ENCODE peak calls at places on chromosomes 13 and 19, in eight cellular contexts. G is HS-27A; V is astrocyte of the spinal cord; E is activated naive CD8-positive, alpha-beta T cell treated with anti-CD3 and anti-CD28 coated beads, Interleukin-2, amount 50 U/mL, for 24 hours; P is H9; H is effector CD4-positive, alpha-beta T cell; F is NCI-H2081; B is activated naive CD4-positive, alpha-beta T cell. D is an unnamed sample.

GRCh38 chr19:1295169-1296012 is 9.7 kb downstream of the EFNA2 start:
- DNase-seq in G (no peak), V (no peak), E (peak), P (peak), H (peak), F (no peak), B (no peak), D (no peak)

GRCh38 chr13:76854894-76855293 is 31.3 kb downstream of the KCTD12 start:
- DNase-seq in G (no peak), V (peak), E (no peak), P (no peak), H (no peak), F (no peak), B (no peak), D (no peak)

GRCh38 chr19:52917531-52917930 is 5.7 kb downstream of the ZNF888 start:
- DNase-seq in G (no peak), V (no peak), E (no peak), P (no peak), H (no peak), F (no peak), B (no peak), D (no peak)

GRCh38 chr19:33226550-33227241 is 1.0 kb upstream of the SLC7A10 start:
- DNase-seq in G (no peak), V (no peak), E (no peak), P (peak), H (no peak), F (no peak), B (no peak), D (no peak)

GRCh38 chr19:18895038-18895827 is 725 bp downstream of the CERS1 start:
- DNase-seq in G (no peak), V (peak), E (peak), P (peak), H (no peak), F (no peak), B (no peak), D (no peak)

GRCh38 chr13:78147905-78148304 is 229.3 kb upstream of the EDNRB start:
- DNase-seq in G (peak), V (peak), E (no peak), P (no peak), H (no peak), F (no peak), B (no peak), D (no peak)

GRCh38 chr19:33568706-33569105 is 47.1 kb upstream of the PEPD start:
- DNase-seq in G (no peak), V (no peak), E (no peak), P (no peak), H (no peak), F (no peak), B (no peak), D (no peak)

GRCh38 chr19:7293795-7294570 is at the start of gene INSR:
- DNase-seq in G (peak), V (peak), E (peak), P (peak), H (no peak), F (peak), B (peak), D (no peak)

GRCh38 chr19:18610556-18611326 is 1.9 kb upstream of the TMEM59L start:
- DNase-seq in G (no peak), V (no peak), E (no peak), P (peak), H (no peak), F (no peak), B (no peak), D (no peak)

GRCh38 chr19:58474291-58474996 is 1.7 kb upstream of the ZNF446 start:
- DNase-seq in G (no peak), V (peak), E (no peak), P (no peak), H (no peak), F (no peak), B (no peak), D (no peak)

GRCh38 chr19:55146648-55147218 is 2.3 kb downstream of the TNNT1 start:
- DNase-seq in G (no peak), V (no peak), E (no peak), P (peak), H (no peak), F (peak), B (no peak), D (no peak)

D was measured in naive thymus-derived CD4-positive, alpha-beta T cell.